ENCODE peak calls at places on chromosomes 13 and 19, in four cellular contexts. U is AG09319; G is activated B cell treated with CpG ODN at 0.5 μM for 24 hours; V is activated T-cell treated with anti-CD3 and anti-CD28 coated beads, Interleukin-2, amount 50 U/mL, for 72 hours. M is an unnamed sample.

GRCh38 chr13:98761126-98761978 is 8.9 kb upstream of the SLC15A1 start:
- DNase-seq in U (peak), G (no peak), V (no peak), M (no peak)

GRCh38 chr13:107847406-107847805 is 367.9 kb downstream of the LIG4 start:
- DNase-seq in U (no peak), G (no peak), V (no peak), M (no peak)

GRCh38 chr13:35198821-35199220 is 256.8 kb downstream of the NBEA start:
- DNase-seq in U (no peak), G (no peak), V (no peak), M (no peak)

GRCh38 chr13:27110056-27110746 is 61.4 kb downstream of the USP12 start:
- DNase-seq in U (no peak), G (no peak), V (no peak), M (no peak)

GRCh38 chr19:1783874-1784273 is 28.2 kb downstream of the ATP8B3 start:
- DNase-seq in U (no peak), G (no peak), V (no peak), M (no peak)

GRCh38 chr13:102903659-102904407 is 58.0 kb downstream of the ERCC5 start:
- DNase-seq in U (no peak), G (no peak), V (no peak), M (no peak)

GRCh38 chr19:46481187-46481586 is 9.8 kb upstream of the PNMA8A start:
- DNase-seq in U (no peak), G (no peak), V (no peak), M (no peak)

GRCh38 chr19:5627395-5627904 is 4.6 kb downstream of the SAFB start:
- DNase-seq in U (no peak), G (peak), V (peak), M (peak)

GRCh38 chr19:3262362-3262761 is 37.9 kb downstream of the CELF5 start:
- DNase-seq in U (no peak), G (no peak), V (no peak), M (no peak)

GRCh38 chr13:110650436-110650835 is 35.1 kb downstream of the NAXD start:
- DNase-seq in U (no peak), G (no peak), V (no peak), M (peak)

M was measured in left lung.